ENCODE peak calls at places on chromosomes 16 and 17, in six cellular contexts. E, V, Y, C, Z and L are unnamed samples.

GRCh38 chr16:66224636-66225035 is 141.9 kb upstream of the CDH5 start:
- DNase-seq in E (no peak), Y (no peak), C (no peak), V (no peak), Z (no peak), L (peak; percentile 2)

GRCh38 chr16:57113042-57113453 is 20.7 kb downstream of the CPNE2 start:
- DNase-seq in Z (no peak), C (peak; percentile 20), V (no peak), E (no peak), Y (peak; percentile 52), L (peak; percentile 7)

GRCh38 chr16:3598236-3598635 is 13.2 kb downstream of the SLX4 start:
- DNase-seq in Z (no peak), C (no peak), E (no peak), Y (no peak), V (no peak), L (no peak)

GRCh38 chr17:30031214-30031869 is 85.3 kb upstream of the NSRP1 start:
- DNase-seq in Z (no peak), V (no peak), E (no peak), Y (no peak), C (no peak), L (no peak)

GRCh38 chr17:4739122-4740024 is at the start of the genes CXCL16 and ZMYND15:
- DNase-seq in E (peak; percentile 90), Y (peak; percentile 36), C (no peak), Z (peak; percentile 78), V (no peak), L (peak; percentile 23)

GRCh38 chr17:66301418-66301863 is 972 bp upstream of the PRKCA start:
- DNase-seq in E (no peak), V (no peak), Z (no peak), C (no peak), Y (no peak), L (no peak)

GRCh38 chr16:31072540-31073072 is 1.4 kb downstream of the ZNF668 start:
- DNase-seq in V (no peak), Y (peak; percentile 47), Z (no peak), C (no peak), E (peak; percentile 37), L (peak; percentile 18)

GRCh38 chr17:916315-916714 is 63.3 kb downstream of the NXN start:
- DNase-seq in V (no peak), C (no peak), Z (no peak), Y (no peak), E (no peak), L (no peak)

GRCh38 chr17:66747561-66748275 is 87.2 kb upstream of the CACNG5 start:
- DNase-seq in C (no peak), E (no peak), Z (no peak), Y (peak; percentile 57), V (no peak), L (no peak)

GRCh38 chr17:75610103-75610984 is 22.7 kb downstream of the MYO15B start:
- DNase-seq in V (peak; percentile 82), C (peak; percentile 37), Z (no peak), E (peak; percentile 83), Y (peak; percentile 47), L (peak; percentile 28)

GRCh38 chr17:48816774-48817590 is at the start of gene TTLL6:
- DNase-seq in Y (peak; percentile 86), V (no peak), Z (peak; percentile 89), C (peak; percentile 97), E (peak; percentile 89), L (peak; percentile 53)

GRCh38 chr17:60752873-60753577 is 75.4 kb downstream of the BCAS3 start:
- DNase-seq in C (no peak), Z (no peak), E (no peak), V (no peak), Y (no peak), L (no peak)

GRCh38 chr16:4523686-4524085 is 14.9 kb downstream of the CDIP1 start:
- DNase-seq in Z (no peak), Y (no peak), C (no peak), E (no peak), V (no peak), L (no peak)

GRCh38 chr17:66494023-66494803 is 191.8 kb downstream of the PRKCA start:
- DNase-seq in Y (peak; percentile 92), V (peak; percentile 50), C (peak; percentile 38), E (no peak), Z (no peak), L (peak; percentile 65)

GRCh38 chr16:12245923-12246290 is 269.4 kb downstream of the SNX29 start:
- DNase-seq in Z (no peak), Y (no peak), C (no peak), V (no peak), E (no peak), L (no peak)

GRCh38 chr17:78873519-78874340 is 29.3 kb downstream of the CEP295NL start:
- DNase-seq in V (peak; percentile 29), E (no peak), Y (peak; percentile 95), Z (peak; percentile 71), C (peak; percentile 32), L (peak; percentile 100)

GRCh38 chr16:1770328-1771071 is 843 bp downstream of the NME3 start:
- DNase-seq in Y (no peak), C (peak; percentile 75), V (peak; percentile 35), Z (peak; percentile 79), E (peak; percentile 56), L (no peak)

GRCh38 chr17:57604771-57605733 is 140.0 kb downstream of the CCDC182 start:
- DNase-seq in Y (no peak), V (no peak), Z (peak; percentile 72), E (peak; percentile 74), C (no peak), L (no peak)

GRCh38 chr17:29933379-29933778 is 3.4 kb upstream of the SSH2 start:
- DNase-seq in Y (peak; percentile 49), C (peak; percentile 36), E (peak; percentile 23), Z (no peak), V (no peak), L (peak; percentile 80)

GRCh38 chr16:22373662-22374310 is 633 bp downstream of the CDR2 start:
- DNase-seq in V (no peak), C (peak; percentile 58), E (peak; percentile 58), Y (peak; percentile 36), Z (peak; percentile 77), L (peak; percentile 7)

GRCh38 chr17:41058741-41059140 is 1.2 kb downstream of the KRTAP2-3 start:
- DNase-seq in C (no peak), E (no peak), Y (peak; percentile 58), Z (no peak), V (no peak), L (no peak)

GRCh38 chr17:35740997-35741931 is 9.8 kb downstream of the RASL10B start:
- DNase-seq in C (no peak), Z (no peak), Y (no peak), E (no peak), V (no peak), L (peak; percentile 16)

GRCh38 chr17:6712058-6712853 is 913 bp downstream of the SLC13A5 start:
- DNase-seq in E (peak; percentile 44), C (no peak), Z (no peak), Y (peak; percentile 63), V (no peak), L (no peak)

GRCh38 chr16:52389045-52389444 is 157.9 kb downstream of the TOX3 start:
- DNase-seq in Z (no peak), C (no peak), E (no peak), V (no peak), Y (no peak), L (no peak)

GRCh38 chr17:77285594-77286390 is 145.0 kb downstream of the SEC14L1 start:
- DNase-seq in Y (peak; percentile 96), C (no peak), E (peak; percentile 75), V (peak; percentile 72), Z (peak; percentile 79), L (no peak)

GRCh38 chr17:44004077-44004760 is at the start of gene NAGS:
- DNase-seq in V (no peak), E (peak; percentile 62), C (no peak), Y (no peak), Z (no peak), L (no peak)

GRCh38 chr17:65794572-65794971 is 233.1 kb upstream of the AXIN2 start:
- DNase-seq in E (peak; percentile 28), Y (peak; percentile 50), Z (no peak), C (peak; percentile 16), V (no peak), L (peak; percentile 82)

GRCh38 chr17:74601944-74602572 is 10.0 kb upstream of the CD300LD start:
- DNase-seq in E (peak; percentile 61), C (peak; percentile 22), V (no peak), Z (no peak), Y (peak; percentile 51), L (peak; percentile 85)

GRCh38 chr17:3911271-3912053 is 4.8 kb downstream of the P2RX1 start:
- DNase-seq in Y (no peak), V (no peak), Z (peak; percentile 67), E (no peak), C (no peak), L (no peak)

GRCh38 chr17:47652570-47652969 is 2.9 kb downstream of the KPNB1 start:
- DNase-seq in C (no peak), E (no peak), Z (no peak), Y (no peak), V (no peak), L (no peak)

GRCh38 chr16:65572156-65572555 is 450.3 kb upstream of the CDH11 start:
- DNase-seq in Z (no peak), C (no peak), E (no peak), V (no peak), Y (peak; percentile 88), L (no peak)

GRCh38 chr16:11047057-11047456 is 102.7 kb downstream of the CLEC16A start:
- DNase-seq in C (no peak), V (no peak), Y (peak; percentile 63), E (peak; percentile 31), Z (no peak), L (no peak)